ENCODE peak calls at places on chromosomes 13 and 19, in four cellular contexts. V, H, S and O are unnamed samples.

GRCh38 chr13:102234618-102235017 is 167.2 kb downstream of the FGF14 start:
- DNase-seq in V (no peak), H (no peak), S (no peak), O (no peak)

GRCh38 chr19:56637976-56638555 is 4.9 kb upstream of the SMIM17 start:
- DNase-seq in V (peak; percentile 54), H (no peak), S (peak; percentile 51), O (peak; percentile 53)

GRCh38 chr13:45341799-45342584 is 1.0 kb upstream of the TPT1 start:
- DNase-seq in V (no peak), H (no peak), S (no peak), O (peak; percentile 32)

GRCh38 chr19:35236638-35237400 is 8.3 kb upstream of the FAM187B start:
- DNase-seq in V (no peak), H (no peak), S (no peak), O (no peak)

GRCh38 chr19:32287811-32288227 is 57.6 kb upstream of the ZNF507 start:
- DNase-seq in V (peak; percentile 67), H (no peak), S (peak; percentile 44), O (peak; percentile 66)

GRCh38 chr19:5891572-5891937 is 12.0 kb downstream of the NDUFA11 start:
- DNase-seq in V (no peak), H (no peak), S (no peak), O (no peak)

GRCh38 chr13:51267581-51267980 is 45.4 kb downstream of the FAM124A start:
- DNase-seq in V (no peak), H (no peak), S (no peak), O (no peak)

GRCh38 chr19:18009412-18010066 is 1.6 kb downstream of the ARRDC2 start:
- DNase-seq in V (peak; percentile 64), H (no peak), S (no peak), O (no peak)

GRCh38 chr13:68748038-68748437 is 1359.6 kb upstream of the ATXN8OS start:
- DNase-seq in V (no peak), H (no peak), S (no peak), O (no peak)

GRCh38 chr13:21022694-21023325 is 38.6 kb downstream of the LATS2 start:
- DNase-seq in V (peak; percentile 23), H (no peak), S (peak; percentile 46), O (peak; percentile 11)

GRCh38 chr13:73228546-73228945 is 169.7 kb downstream of the KLF5 start:
- DNase-seq in V (no peak), H (no peak), S (no peak), O (no peak)

GRCh38 chr13:102555914-102556553 is 40.8 kb upstream of the TPP2 start:
- DNase-seq in V (peak; percentile 18), H (no peak), S (peak; percentile 11), O (peak; percentile 11)

GRCh38 chr19:5612891-5613290 is 9.7 kb downstream of the SAFB2 start:
- DNase-seq in V (no peak), H (no peak), S (no peak), O (no peak)

GRCh38 chr19:718251-719024 is 9.7 kb downstream of the PALM start:
- DNase-seq in V (no peak), H (no peak), S (peak; percentile 16), O (no peak)

GRCh38 chr19:23957660-23958281 is 43.1 kb downstream of the ZNF726 start:
- DNase-seq in V (no peak), H (no peak), S (no peak), O (no peak)

GRCh38 chr19:4965061-4965460 is 3.9 kb upstream of the KDM4B start:
- DNase-seq in V (no peak), H (no peak), S (no peak), O (no peak)

GRCh38 chr19:49889687-49890348 is 6.9 kb downstream of the IL4I1 start:
- DNase-seq in V (no peak), H (no peak), S (peak; percentile 69), O (peak; percentile 85)

GRCh38 chr13:24683833-24684599 is 3.8 kb downstream of the ATP12A start:
- DNase-seq in V (peak; percentile 43), H (no peak), S (peak; percentile 82), O (peak; percentile 74)

GRCh38 chr13:97322740-97323342 is 100.7 kb downstream of the MBNL2 start:
- DNase-seq in V (no peak), H (no peak), S (no peak), O (no peak)

GRCh38 chr13:96020941-96021340 is 32.3 kb downstream of the UGGT2 start:
- DNase-seq in V (peak; percentile 59), H (no peak), S (no peak), O (no peak)

GRCh38 chr19:7670790-7671189 is 1.9 kb downstream of the RETN start:
- DNase-seq in V (no peak), H (no peak), S (no peak), O (no peak)

GRCh38 chr13:51007216-51007615 is 97.6 kb downstream of the RNASEH2B start:
- DNase-seq in V (no peak), H (no peak), S (no peak), O (no peak)

GRCh38 chr19:36257512-36257876 is 42.6 kb downstream of the ZNF146 start:
- DNase-seq in V (no peak), H (no peak), S (no peak), O (no peak)

GRCh38 chr13:43767351-43767901 is 19.3 kb downstream of the ENOX1 start:
- DNase-seq in V (no peak), H (no peak), S (no peak), O (no peak)

GRCh38 chr19:11581740-11582139 is 4.3 kb upstream of the ACP5 start:
- DNase-seq in V (no peak), H (peak; percentile 96), S (peak; percentile 36), O (no peak)

GRCh38 chr13:90890435-90890834 is 457.1 kb upstream of the MIR17HG start:
- DNase-seq in V (no peak), H (no peak), S (no peak), O (no peak)

GRCh38 chr19:12331211-12331941 is 2.1 kb downstream of the ZNF563 start:
- DNase-seq in V (peak; percentile 96), H (peak; percentile 82), S (no peak), O (no peak)

GRCh38 chr13:113855931-113856715 is 7.8 kb downstream of the GAS6 start:
- DNase-seq in V (no peak), H (no peak), S (no peak), O (no peak)

GRCh38 chr13:85367887-85368286 is 431.3 kb downstream of the SLITRK6 start:
- DNase-seq in V (no peak), H (no peak), S (no peak), O (no peak)

GRCh38 chr13:41370736-41371135 is 59.7 kb downstream of the NAA16 start:
- DNase-seq in V (no peak), H (no peak), S (no peak), O (no peak)
- TF ChIP-seq SP1 in V (no peak), H (no peak), S (no peak), O (no peak)

DNA sequence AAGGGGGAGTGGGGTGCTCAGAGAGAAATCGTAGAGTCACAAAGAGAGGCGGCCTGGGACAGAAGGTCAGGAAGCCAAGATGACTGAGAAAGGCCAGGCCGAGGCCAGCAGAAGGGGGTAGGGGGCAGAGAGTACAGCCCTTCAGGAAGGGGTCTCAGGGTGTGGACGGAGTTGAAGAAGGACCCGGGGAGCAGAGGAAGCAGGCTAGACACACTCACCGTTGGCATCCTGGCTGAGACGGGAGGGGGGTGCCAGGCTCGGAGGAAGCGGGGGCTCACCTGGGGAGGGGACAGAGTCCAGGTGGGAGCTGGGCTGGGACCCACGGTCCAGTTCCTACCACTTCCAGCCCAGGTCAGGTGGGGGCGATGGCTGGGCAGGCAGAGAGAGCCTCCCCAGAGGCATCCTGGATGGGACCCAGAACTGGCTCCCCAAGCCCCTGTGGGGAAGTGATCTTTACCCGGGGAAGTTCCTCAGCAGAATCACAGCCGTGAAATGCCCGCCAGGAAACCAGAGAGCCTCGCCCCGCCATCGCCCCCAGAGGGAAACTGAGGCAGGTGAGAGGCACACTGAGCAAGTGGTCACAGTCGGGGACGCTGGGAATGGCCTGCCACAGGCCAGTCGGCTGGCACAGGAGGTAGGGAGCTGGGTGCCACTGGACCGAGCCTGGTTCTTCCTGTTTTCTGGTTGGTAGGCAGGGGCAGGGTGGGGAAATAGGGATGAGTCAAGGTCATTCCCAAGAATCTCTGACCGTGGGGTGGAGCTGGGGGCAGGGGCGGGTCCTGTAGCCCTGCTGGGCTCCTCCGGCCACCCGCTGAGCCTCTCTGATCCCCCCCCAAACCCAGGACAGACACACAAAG is 1.3 kb downstream of the MATK start:
- DNase-seq in V (no peak), H (no peak), S (no peak), O (no peak)
- TF ChIP-seq BHLHE40 in V (no peak), H (no peak), S (no peak), O (no peak)

GRCh38 chr13:29568731-29569130 is 26.8 kb downstream of the SLC7A1 start:
- DNase-seq in V (no peak), H (no peak), S (no peak), O (no peak)

GRCh38 chr13:29572575-29572974 is 22.9 kb downstream of the SLC7A1 start:
- DNase-seq in V (no peak), H (no peak), S (no peak), O (no peak)

GRCh38 chr13:29569253-29570057 is 26.0 kb downstream of the SLC7A1 start:
- DNase-seq in V (peak; percentile 44), H (no peak), S (no peak), O (no peak)

GRCh38 chr13:29571876-29572570 is 23.5 kb downstream of the SLC7A1 start:
- DNase-seq in V (peak; percentile 86), H (no peak), S (no peak), O (no peak)

DNA sequence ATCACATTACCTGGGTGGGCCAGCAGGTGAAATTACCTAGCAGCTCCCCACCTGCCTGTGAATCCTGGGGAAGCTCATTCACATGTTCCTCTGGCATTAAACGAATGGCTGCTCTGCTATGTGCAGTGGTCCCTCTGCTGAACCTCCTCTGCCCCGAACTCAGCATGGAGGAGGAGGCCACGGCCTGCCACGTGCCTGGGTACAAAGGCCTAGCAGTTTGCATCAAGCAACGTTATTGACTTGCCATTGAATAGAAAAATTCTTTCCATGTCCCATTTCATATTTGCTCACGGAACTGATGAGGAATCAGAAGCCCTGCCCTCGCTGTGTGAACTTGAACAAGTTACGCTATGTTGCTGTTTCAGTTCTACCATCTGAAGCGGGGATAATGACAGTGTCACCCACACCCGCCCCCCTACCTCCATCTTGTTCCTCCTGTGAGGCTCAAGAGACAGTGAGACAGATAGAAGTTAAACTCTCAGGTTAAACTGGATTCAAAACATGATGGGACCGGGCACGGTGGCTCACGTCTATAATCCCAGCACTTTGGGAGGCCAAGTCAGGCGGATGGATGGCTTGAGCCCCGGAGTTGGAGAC is 25.3 kb downstream of the SLC7A1 start:
- DNase-seq in V (no peak), H (no peak), S (no peak), O (no peak)
- TF ChIP-seq SP1 in V (no peak), H (no peak), S (no peak), O (no peak)

GRCh38 chr19:33747273-33747672 is 49.4 kb upstream of the KCTD15 start:
- DNase-seq in V (no peak), H (no peak), S (no peak), O (no peak)

GRCh38 chr19:33749619-33750175 is 47.0 kb upstream of the KCTD15 start:
- DNase-seq in V (no peak), H (no peak), S (no peak), O (no peak)

GRCh38 chr19:33748231-33748630 is 48.4 kb upstream of the KCTD15 start:
- DNase-seq in V (no peak), H (no peak), S (no peak), O (no peak)

GRCh38 chr19:33750587-33751385 is 45.9 kb upstream of the KCTD15 start:
- DNase-seq in V (no peak), H (no peak), S (no peak), O (no peak)

DNA sequence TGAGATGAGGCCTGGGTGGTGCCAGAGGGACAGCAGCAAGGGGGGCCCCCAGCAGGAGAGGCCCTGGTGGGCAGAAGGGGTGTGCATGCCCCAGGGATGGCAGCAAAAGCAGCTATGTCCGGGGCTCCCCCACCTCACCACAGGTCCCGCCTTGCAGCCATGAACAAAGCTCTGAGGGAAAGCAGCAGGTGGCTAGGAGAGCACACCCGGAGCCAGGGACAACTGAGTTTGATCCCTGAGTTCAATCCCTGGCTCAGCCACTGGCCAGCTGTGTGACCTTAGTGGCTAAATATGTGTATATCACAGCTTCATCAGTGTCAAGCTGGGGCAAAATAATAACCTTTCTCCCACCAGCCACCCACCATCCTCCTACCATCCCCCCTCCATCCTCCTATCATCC is 47.7 kb upstream of the KCTD15 start:
- DNase-seq in V (no peak), H (no peak), S (no peak), O (no peak)
- TF ChIP-seq BHLHE40 in V (no peak), H (no peak), S (no peak), O (no peak)